ENCODE peak calls at places on chromosomes 1 and 21, in five cellular contexts. One of them, this sample, is unnamed. For H3K4me1, the result is how much of the 10 kb centered on the place peaks cover.

GRCh38 chr1:198072177-198072576 is 84.6 kb upstream of the NEK7 start:
- DNase-seq in left lung: no peak
- DNase-seq in uterus: no peak
- DNase-seq in stomach: no peak
- DNase-seq in ovary: no peak
- DNase-seq in this sample: no peak

GRCh38 chr1:35111106-35111505 is 31.9 kb downstream of the ZMYM1 start:
- DNase-seq in left lung: no peak
- DNase-seq in uterus: no peak
- DNase-seq in stomach: no peak
- DNase-seq in ovary: no peak
- DNase-seq in this sample: no peak

GRCh38 chr1:151563376-151563775 is 23.3 kb downstream of the TUFT1 start:
- DNase-seq in left lung: no peak
- DNase-seq in uterus: no peak
- DNase-seq in stomach: no peak
- DNase-seq in ovary: no peak
- DNase-seq in this sample: no peak

GRCh38 chr1:19074902-19075721 is 118.6 kb upstream of the IFFO2 start:
- DNase-seq in left lung: no peak
- DNase-seq in uterus: no peak
- DNase-seq in stomach: peak
- DNase-seq in ovary: no peak
- DNase-seq in this sample: peak

GRCh38 chr1:177780096-177780700 is 189.7 kb downstream of the SEC16B start:
- DNase-seq in left lung: no peak
- DNase-seq in uterus: no peak
- DNase-seq in stomach: no peak
- DNase-seq in ovary: no peak
- DNase-seq in this sample: no peak

GRCh38 chr1:3170566-3171453 is 101.8 kb downstream of the PRDM16 start:
- DNase-seq in left lung: no peak
- DNase-seq in uterus: peak
- DNase-seq in stomach: peak
- DNase-seq in ovary: peak
- DNase-seq in this sample: peak

GRCh38 chr1:234970731-234971476 is 157.7 kb downstream of the TOMM20 start:
- DNase-seq in left lung: peak
- DNase-seq in uterus: peak
- DNase-seq in stomach: peak
- DNase-seq in ovary: peak
- DNase-seq in this sample: peak

GRCh38 chr1:42484382-42484781 is 21.3 kb downstream of the CCDC30 start:
- DNase-seq in left lung: no peak
- DNase-seq in uterus: no peak
- DNase-seq in stomach: no peak
- DNase-seq in ovary: no peak
- DNase-seq in this sample: no peak

GRCh38 chr21:31343030-31343510 is 991 bp downstream of the TIAM1 start:
- DNase-seq in left lung: no peak
- DNase-seq in uterus: no peak
- DNase-seq in stomach: no peak
- DNase-seq in ovary: no peak
- DNase-seq in this sample: no peak

GRCh38 chr21:45920824-45921600 is 60.6 kb upstream of the COL6A1 start:
- DNase-seq in left lung: no peak
- DNase-seq in uterus: no peak
- DNase-seq in stomach: no peak
- DNase-seq in ovary: no peak
- DNase-seq in this sample: no peak

GRCh38 chr1:29469457-29469856 is 233.1 kb downstream of the PTPRU start:
- DNase-seq in left lung: no peak
- DNase-seq in uterus: peak
- DNase-seq in stomach: no peak
- DNase-seq in ovary: peak
- DNase-seq in this sample: no peak

GRCh38 chr1:46642091-46642680 is 25.6 kb upstream of the MOB3C start:
- DNase-seq in left lung: no peak
- DNase-seq in uterus: no peak
- DNase-seq in stomach: no peak
- DNase-seq in ovary: no peak
- DNase-seq in this sample: no peak

GRCh38 chr1:31040038-31040437 is 25.5 kb downstream of the PUM1 start:
- DNase-seq in left lung: no peak
- DNase-seq in uterus: no peak
- DNase-seq in stomach: no peak
- DNase-seq in ovary: no peak
- DNase-seq in this sample: no peak

GRCh38 chr21:45421071-45421845 is 16.3 kb downstream of the COL18A1 start:
- DNase-seq in left lung: peak
- DNase-seq in uterus: no peak
- DNase-seq in stomach: peak
- DNase-seq in ovary: peak
- DNase-seq in this sample: peak

GRCh38 chr1:107202007-107202406 is 61.2 kb downstream of the NTNG1 start:
- DNase-seq in left lung: no peak
- DNase-seq in uterus: no peak
- DNase-seq in stomach: no peak
- DNase-seq in ovary: no peak
- DNase-seq in this sample: no peak

GRCh38 chr1:107195476-107195875 is 54.6 kb downstream of the NTNG1 start:
- DNase-seq in left lung: no peak
- DNase-seq in uterus: no peak
- DNase-seq in stomach: no peak
- DNase-seq in ovary: no peak
- DNase-seq in this sample: no peak

GRCh38 chr1:107198581-107198980 is 57.7 kb downstream of the NTNG1 start:
- DNase-seq in left lung: no peak
- DNase-seq in uterus: no peak
- DNase-seq in stomach: no peak
- DNase-seq in ovary: no peak
- DNase-seq in this sample: no peak

GRCh38 chr1:107196973-107197562 is 56.2 kb downstream of the NTNG1 start:
- DNase-seq in left lung: no peak
- DNase-seq in uterus: no peak
- DNase-seq in stomach: no peak
- DNase-seq in ovary: no peak
- DNase-seq in this sample: no peak
- TF ChIP-seq CTCF in left lung: no peak
- TF ChIP-seq CTCF in uterus: no peak
- TF ChIP-seq CTCF in stomach: no peak
- TF ChIP-seq CTCF in ovary: no peak
- TF ChIP-seq CTCF in this sample: no peak

DNA sequence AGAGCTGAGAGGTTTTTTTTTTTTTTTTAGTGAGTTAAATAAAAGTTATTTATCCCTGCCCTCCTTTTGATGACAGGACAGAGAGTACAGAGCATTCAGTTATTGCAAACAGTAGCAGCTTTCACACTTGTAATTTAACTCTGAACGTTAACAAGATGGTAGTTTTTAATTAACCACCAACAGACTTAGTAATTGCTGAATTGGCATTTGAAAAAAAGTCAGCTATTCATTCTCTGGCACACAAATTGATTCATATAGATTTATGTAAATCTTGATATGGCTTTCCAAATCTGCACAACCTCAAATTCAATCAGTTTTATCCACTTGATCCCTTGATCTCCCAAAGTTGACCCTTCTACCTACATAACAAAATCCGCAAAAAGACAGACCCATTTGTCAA is 918 bp downstream of the LEMD1 start:
- DNase-seq in left lung: no peak
- DNase-seq in uterus: no peak
- DNase-seq in stomach: no peak
- DNase-seq in ovary: no peak
- DNase-seq in this sample: no peak
- H3K4me1 ChIP-seq in left lung: under half
- H3K4me1 ChIP-seq in uterus: under half
- H3K4me1 ChIP-seq in stomach: under half
- H3K4me1 ChIP-seq in ovary: under half
- H3K4me1 ChIP-seq in this sample: under half

GRCh38 chr1:226785805-226786204 is 46.7 kb upstream of the ITPKB start:
- DNase-seq in left lung: no peak
- DNase-seq in uterus: no peak
- DNase-seq in stomach: no peak
- DNase-seq in ovary: no peak
- DNase-seq in this sample: no peak

GRCh38 chr1:226786550-226786949 is 47.5 kb upstream of the ITPKB start:
- DNase-seq in left lung: no peak
- DNase-seq in uterus: no peak
- DNase-seq in stomach: no peak
- DNase-seq in ovary: no peak
- DNase-seq in this sample: no peak

GRCh38 chr1:226787638-226788037 is 48.6 kb upstream of the ITPKB start:
- DNase-seq in left lung: no peak
- DNase-seq in uterus: no peak
- DNase-seq in stomach: no peak
- DNase-seq in ovary: no peak
- DNase-seq in this sample: no peak

GRCh38 chr1:226788965-226789364 is 49.9 kb upstream of the ITPKB start:
- DNase-seq in left lung: no peak
- DNase-seq in uterus: no peak
- DNase-seq in stomach: no peak
- DNase-seq in ovary: no peak
- DNase-seq in this sample: no peak

GRCh38 chr1:226787071-226787470 is 48.0 kb upstream of the ITPKB start:
- DNase-seq in left lung: no peak
- DNase-seq in uterus: no peak
- DNase-seq in stomach: no peak
- DNase-seq in ovary: no peak
- DNase-seq in this sample: no peak
- H3K27ac ChIP-seq in left lung: no peak
- H3K27ac ChIP-seq in uterus: no peak
- H3K27ac ChIP-seq in stomach: no peak
- H3K27ac ChIP-seq in ovary: no peak
- H3K27ac ChIP-seq in this sample: no peak

GRCh38 chr1:244210884-244211558 is 159.9 kb downstream of the ZBTB18 start:
- DNase-seq in left lung: peak
- DNase-seq in uterus: no peak
- DNase-seq in stomach: no peak
- DNase-seq in ovary: no peak
- DNase-seq in this sample: no peak
- TF ChIP-seq CTCF in left lung: no peak
- TF ChIP-seq CTCF in uterus: no peak
- TF ChIP-seq CTCF in stomach: peak
- TF ChIP-seq CTCF in ovary: no peak
- TF ChIP-seq CTCF in this sample: peak

GRCh38 chr1:160209656-160210046 is 4.5 kb downstream of the PEA15 start:
- DNase-seq in left lung: no peak
- DNase-seq in uterus: no peak
- DNase-seq in stomach: no peak
- DNase-seq in ovary: peak
- DNase-seq in this sample: no peak
- H3K4me1 ChIP-seq in left lung: half or more
- H3K4me1 ChIP-seq in uterus: under half
- H3K4me1 ChIP-seq in stomach: half or more
- H3K4me1 ChIP-seq in ovary: under half
- H3K4me1 ChIP-seq in this sample: half or more

GRCh38 chr1:209885403-209886218 is 52.4 kb upstream of the SYT14 start:
- DNase-seq in left lung: no peak
- DNase-seq in uterus: no peak
- DNase-seq in stomach: no peak
- DNase-seq in ovary: no peak
- DNase-seq in this sample: no peak
- H3K27ac ChIP-seq in left lung: no peak
- H3K27ac ChIP-seq in uterus: no peak
- H3K27ac ChIP-seq in stomach: no peak
- H3K27ac ChIP-seq in ovary: no peak
- H3K27ac ChIP-seq in this sample: no peak

GRCh38 chr1:64209221-64209620 is 5.8 kb downstream of the UBE2U start:
- DNase-seq in left lung: no peak
- DNase-seq in uterus: no peak
- DNase-seq in stomach: no peak
- DNase-seq in ovary: no peak
- DNase-seq in this sample: no peak
- TF ChIP-seq CTCF in left lung: no peak
- TF ChIP-seq CTCF in uterus: no peak
- TF ChIP-seq CTCF in stomach: no peak
- TF ChIP-seq CTCF in ovary: no peak
- TF ChIP-seq CTCF in this sample: no peak